ENCODE peak calls at places on chromosomes 13 and 19, in nine cellular contexts. W is sciatic nerve; O is activated T-cell treated with anti-CD3 and anti-CD28 coated beads, Interleukin-2, amount 50 U/mL, for 4 hours; C is tibial nerve; Y is lower leg skin; V is RWPE1; A is Right ventricle myocardium superior; F is hepatic stellate cell; K is posterior cingulate gyrus. L is an unnamed sample.

GRCh38 chr19:35124098-35125060 is 8.8 kb downstream of the FXYD3 start:
- DNase-seq in W (peak), O (peak), V (peak), A (peak), Y (peak), C (peak), F (peak), K (peak), L (peak)

GRCh38 chr19:11446652-11447301 is 11.3 kb downstream of the PRKCSH start:
- DNase-seq in O (peak), C (peak), K (peak), Y (no peak), W (no peak), F (peak), A (peak), V (no peak), L (peak)

GRCh38 chr13:113122571-113123225 is at the start of gene F10:
- DNase-seq in C (peak), O (no peak), Y (peak), F (peak), W (peak), V (no peak), K (peak), A (peak), L (no peak)

GRCh38 chr19:35195822-35196221 is 32.7 kb downstream of the FAM187B start:
- DNase-seq in K (no peak), O (no peak), F (no peak), A (no peak), C (no peak), W (no peak), Y (no peak), V (no peak), L (no peak)

GRCh38 chr13:82713681-82714405 is 1168.4 kb downstream of the SLITRK1 start:
- DNase-seq in O (no peak), W (no peak), F (no peak), C (no peak), A (no peak), V (no peak), Y (no peak), K (no peak), L (no peak)

GRCh38 chr19:37564624-37565369 is 29.8 kb downstream of the ZNF571 start:
- DNase-seq in V (no peak), C (no peak), A (no peak), F (no peak), O (no peak), K (no peak), Y (no peak), W (no peak), L (no peak)

GRCh38 chr19:1252818-1253513 is 4.6 kb downstream of the MIDN start:
- DNase-seq in K (peak), F (peak), Y (peak), V (peak), W (peak), A (peak), O (peak), C (peak), L (peak)

GRCh38 chr19:17522988-17523872 is 11.8 kb downstream of the PGLS start:
- DNase-seq in Y (peak), C (peak), W (peak), F (no peak), V (no peak), A (peak), K (peak), O (peak), L (peak)

GRCh38 chr19:29128203-29128602 is 84.7 kb downstream of the UQCRFS1 start:
- DNase-seq in W (no peak), F (no peak), K (no peak), A (no peak), O (no peak), V (no peak), Y (no peak), C (no peak), L (no peak)

GRCh38 chr13:104318121-104318520 is 1251.9 kb upstream of the SLC10A2 start:
- DNase-seq in W (no peak), A (no peak), K (peak), Y (no peak), C (no peak), O (no peak), V (no peak), F (peak), L (no peak)

GRCh38 chr13:29746167-29746677 is 104.2 kb downstream of the UBL3 start:
- DNase-seq in O (no peak), Y (no peak), W (no peak), C (no peak), A (no peak), K (no peak), F (no peak), V (no peak), L (no peak)

GRCh38 chr13:41520699-41521630 is 63.6 kb downstream of the RGCC start:
- DNase-seq in C (no peak), K (no peak), V (no peak), A (no peak), W (no peak), Y (no peak), O (no peak), F (no peak), L (no peak)

GRCh38 chr19:33590224-33590623 is 31.5 kb upstream of the CHST8 start:
- DNase-seq in A (no peak), O (no peak), V (no peak), K (no peak), W (no peak), C (no peak), Y (no peak), F (no peak), L (no peak)

GRCh38 chr19:29672319-29672932 is 7.2 kb downstream of the PLEKHF1 start:
- DNase-seq in O (no peak), Y (no peak), A (no peak), C (no peak), F (no peak), V (no peak), W (no peak), K (peak), L (no peak)

GRCh38 chr19:42879613-42880012 is at the start of gene PSG1:
- DNase-seq in V (no peak), K (no peak), Y (no peak), A (no peak), F (no peak), O (no peak), C (no peak), W (no peak), L (no peak)

GRCh38 chr19:50532952-50533351 is 19.2 kb upstream of the ASPDH start:
- DNase-seq in Y (no peak), V (no peak), O (no peak), K (no peak), F (no peak), A (no peak), C (no peak), W (no peak), L (no peak)

GRCh38 chr13:57666554-57666953 is 35.0 kb downstream of the PCDH17 start:
- DNase-seq in C (no peak), W (no peak), O (no peak), F (no peak), K (peak), Y (no peak), A (no peak), V (no peak), L (no peak)

L was measured in germinal center.